ENCODE peak calls at places on chromosomes 2 and 18, in eight cellular contexts. M is activated T-cell treated with anti-CD3 and anti-CD28 coated beads, Interleukin-2, amount 50 U/mL, for 72 hours; Y is stimulated activated naive B cell treated with anti-CD40 and anti-IgM and Interleukin-4, amounts not matched to agents 10 μg/mL and 1 μg/mL and 100 μg/mL, for 72 hours; X is Kasumi-1; P is RPMI8226; I is CD8-positive, alpha-beta memory T cell; R is mucosa of descending colon; T is mesendoderm. U is an unnamed sample.

GRCh38 chr18:58186258-58186948 is 142.4 kb downstream of the NEDD4L start:
- DNase-seq in M (no peak), Y (no peak), X (peak; percentile 20), P (no peak), I (no peak), R (no peak), T (peak; percentile 82), U (peak; percentile 58)

GRCh38 chr2:71001592-71002570 is 7.2 kb upstream of the TEX261 start:
- DNase-seq in M (no peak), Y (no peak), X (no peak), P (no peak), I (no peak), R (no peak), T (peak; percentile 86), U (no peak)

GRCh38 chr2:134573724-134574123 is 145.1 kb downstream of the TMEM163 start:
- DNase-seq in M (no peak), Y (no peak), X (no peak), P (no peak), I (no peak), R (no peak), T (no peak), U (no peak)

GRCh38 chr2:14776216-14776615 is 143.7 kb downstream of the LRATD1 start:
- DNase-seq in M (no peak), Y (no peak), X (no peak), P (no peak), I (no peak), R (no peak), T (no peak), U (no peak)

GRCh38 chr2:105746177-105747080 is 1.7 kb downstream of the NCK2 start:
- DNase-seq in M (peak; percentile 93), Y (peak; percentile 81), X (peak; percentile 65), P (peak; percentile 86), I (peak; percentile 81), R (peak; percentile 93), T (peak; percentile 77), U (no peak)

GRCh38 chr2:128446866-128447537 is 128.3 kb upstream of the HS6ST1 start:
- DNase-seq in M (no peak), Y (no peak), X (no peak), P (no peak), I (peak; percentile 24), R (no peak), T (no peak), U (no peak)

GRCh38 chr2:185179783-185180182 is 558.8 kb upstream of the FSIP2 start:
- DNase-seq in M (no peak), Y (no peak), X (no peak), P (no peak), I (no peak), R (no peak), T (no peak), U (no peak)

GRCh38 chr18:13629841-13630747 is 96.3 kb downstream of the FAM210A start:
- DNase-seq in M (peak; percentile 63), Y (peak; percentile 48), X (peak; percentile 87), P (peak; percentile 74), I (peak; percentile 70), R (no peak), T (peak; percentile 81), U (peak; percentile 82)

GRCh38 chr2:168641636-168642035 is 160.8 kb upstream of the NOSTRIN start:
- DNase-seq in M (no peak), Y (no peak), X (no peak), P (no peak), I (no peak), R (no peak), T (no peak), U (no peak)

GRCh38 chr2:216740557-216741222 is 45.3 kb upstream of the IGFBP5 start:
- DNase-seq in M (no peak), Y (no peak), X (no peak), P (no peak), I (no peak), R (no peak), T (no peak), U (peak; percentile 44)

GRCh38 chr2:207283356-207283755 is 117.6 kb upstream of the KLF7 start:
- DNase-seq in M (peak; percentile 17), Y (no peak), X (peak; percentile 39), P (peak; percentile 15), I (no peak), R (peak; percentile 46), T (peak; percentile 68), U (no peak)

GRCh38 chr2:29923110-29923721 is 1.8 kb upstream of the ALK start:
- DNase-seq in M (peak; percentile 50), Y (no peak), X (peak; percentile 58), P (peak; percentile 72), I (peak; percentile 51), R (no peak), T (peak; percentile 71), U (peak; percentile 47)

GRCh38 chr18:9916067-9916684 is 2.4 kb downstream of the VAPA start:
- DNase-seq in M (no peak), Y (no peak), X (peak; percentile 44), P (no peak), I (no peak), R (no peak), T (no peak), U (peak; percentile 16)

GRCh38 chr2:30514134-30514860 is 67.3 kb downstream of the LCLAT1 start:
- DNase-seq in M (no peak), Y (no peak), X (no peak), P (no peak), I (no peak), R (no peak), T (peak; percentile 36), U (peak; percentile 13)

GRCh38 chr18:76064998-76065397 is 430.0 kb downstream of the ZNF516 start:
- DNase-seq in M (no peak), Y (no peak), X (no peak), P (no peak), I (no peak), R (no peak), T (peak; percentile 95), U (no peak)

GRCh38 chr2:8566155-8566670 is 115.6 kb upstream of the ID2 start:
- DNase-seq in M (no peak), Y (no peak), X (no peak), P (no peak), I (peak; percentile 38), R (no peak), T (no peak), U (no peak)

GRCh38 chr18:55515946-55516710 is 71.9 kb downstream of the TCF4 start:
- DNase-seq in M (no peak), Y (no peak), X (no peak), P (no peak), I (no peak), R (no peak), T (no peak), U (no peak)

GRCh38 chr2:231359948-231360347 is 35.6 kb upstream of the B3GNT7 start:
- DNase-seq in M (no peak), Y (no peak), X (no peak), P (no peak), I (no peak), R (no peak), T (no peak), U (no peak)

GRCh38 chr2:202592580-202592979 is 42.2 kb upstream of the FAM117B start:
- DNase-seq in M (no peak), Y (no peak), X (no peak), P (no peak), I (no peak), R (no peak), T (no peak), U (no peak)

GRCh38 chr2:52542297-52542696 is 1225.3 kb upstream of the CHAC2 start:
- DNase-seq in M (no peak), Y (no peak), X (no peak), P (no peak), I (no peak), R (no peak), T (no peak), U (no peak)

GRCh38 chr2:159476329-159476728 is 140.0 kb downstream of the BAZ2B start:
- DNase-seq in M (no peak), Y (no peak), X (no peak), P (no peak), I (no peak), R (no peak), T (no peak), U (no peak)

GRCh38 chr18:36394486-36394885 is 97.0 kb downstream of the FHOD3 start:
- DNase-seq in M (no peak), Y (no peak), X (no peak), P (no peak), I (no peak), R (no peak), T (no peak), U (no peak)

GRCh38 chr2:134440336-134440909 is 186.6 kb downstream of the MGAT5 start:
- DNase-seq in M (no peak), Y (no peak), X (no peak), P (no peak), I (no peak), R (no peak), T (no peak), U (no peak)

GRCh38 chr18:46950064-46950656 is 32.8 kb downstream of the KATNAL2 start:
- DNase-seq in M (no peak), Y (no peak), X (peak; percentile 34), P (peak; percentile 16), I (no peak), R (no peak), T (peak; percentile 49), U (no peak)

GRCh38 chr2:97675714-97676113 is 6.2 kb downstream of the C2orf92 start:
- DNase-seq in M (no peak), Y (no peak), X (no peak), P (no peak), I (no peak), R (no peak), T (peak; percentile 82), U (no peak)

GRCh38 chr2:226446406-226447001 is 353.1 kb downstream of the IRS1 start:
- DNase-seq in M (no peak), Y (no peak), X (no peak), P (no peak), I (no peak), R (no peak), T (no peak), U (no peak)

GRCh38 chr2:200618590-200619021 is 32.8 kb downstream of the AOX1 start:
- DNase-seq in M (no peak), Y (no peak), X (peak; percentile 71), P (no peak), I (no peak), R (no peak), T (no peak), U (no peak)

GRCh38 chr2:152627010-152627957 is 90.0 kb downstream of the PRPF40A start:
- DNase-seq in M (no peak), Y (no peak), X (peak; percentile 67), P (no peak), I (no peak), R (no peak), T (peak; percentile 30), U (peak; percentile 36)

GRCh38 chr2:145015561-145015960 is 495.6 kb upstream of the ZEB2 start:
- DNase-seq in M (no peak), Y (no peak), X (no peak), P (no peak), I (no peak), R (no peak), T (no peak), U (no peak)

GRCh38 chr2:215361876-215362561 is 50.2 kb downstream of the ATIC start:
- DNase-seq in M (no peak), Y (no peak), X (no peak), P (no peak), I (no peak), R (no peak), T (no peak), U (no peak)

GRCh38 chr2:201983174-201983573 is 50.5 kb upstream of the FZD7 start:
- DNase-seq in M (no peak), Y (no peak), X (no peak), P (no peak), I (no peak), R (no peak), T (no peak), U (no peak)

GRCh38 chr2:240418311-240418710 is 17.2 kb upstream of the GPC1 start:
- DNase-seq in M (no peak), Y (no peak), X (no peak), P (no peak), I (no peak), R (no peak), T (no peak), U (no peak)

GRCh38 chr2:14257801-14258507 is 374.6 kb upstream of the LRATD1 start:
- DNase-seq in M (no peak), Y (no peak), X (no peak), P (no peak), I (no peak), R (no peak), T (no peak), U (no peak)

GRCh38 chr2:68779595-68779994 is 45.0 kb downstream of the ARHGAP25 start:
- DNase-seq in M (no peak), Y (no peak), X (no peak), P (no peak), I (no peak), R (no peak), T (peak; percentile 74), U (no peak)